ENCODE peak calls at places on chromosome 2, in five cellular contexts. O is NCI-H774; P is activated naive CD4-positive, alpha-beta T cell; Y is astrocyte of the spinal cord; N is stimulated activated CD4-positive, alpha-beta T cell treated with anti-CD3 and anti-CD28 coated beads, Interleukin-1b, Interleukin-23, amount 100 ng/mL, for 24 hours. K is an unnamed sample.

GRCh38 chr2:191343796-191344338 is 98.7 kb downstream of the MYO1B start:
- DNase-seq in N (no peak), P (no peak), Y (no peak), O (no peak), K (no peak)

GRCh38 chr2:73830871-73831401 is 2.2 kb downstream of the STAMBP start:
- DNase-seq in Y (peak; percentile 91), N (no peak), P (no peak), O (no peak), K (no peak)

GRCh38 chr2:211387734-211388133 is 831.3 kb downstream of the CPS1 start:
- DNase-seq in N (no peak), Y (no peak), P (no peak), O (no peak), K (no peak)

GRCh38 chr2:64453710-64454315 is at the start of gene LGALSL:
- DNase-seq in P (no peak), N (peak; percentile 3), Y (peak; percentile 29), O (peak; percentile 81), K (peak; percentile 22)

GRCh38 chr2:216535454-216535995 is 36.9 kb downstream of the RPL37A start:
- DNase-seq in N (no peak), P (no peak), O (no peak), Y (peak; percentile 81), K (no peak)

GRCh38 chr2:8999047-8999446 is 4.4 kb downstream of the MBOAT2 start:
- DNase-seq in N (no peak), Y (no peak), O (no peak), P (no peak), K (peak; percentile 16)

GRCh38 chr2:238964544-238965113 is 116.7 kb downstream of the TWIST2 start:
- DNase-seq in O (no peak), Y (no peak), P (no peak), N (no peak), K (no peak)

GRCh38 chr2:237427807-237428506 is 14.0 kb upstream of the COL6A3 start:
- DNase-seq in Y (no peak), P (peak; percentile 36), N (peak; percentile 56), O (no peak), K (no peak)

GRCh38 chr2:240825476-240825875 is 5.5 kb upstream of the KIF1A start:
- DNase-seq in P (no peak), Y (no peak), N (no peak), O (no peak), K (no peak)

GRCh38 chr2:195560209-195560907 is 96.7 kb upstream of the SLC39A10 start:
- DNase-seq in O (no peak), Y (no peak), N (no peak), P (no peak), K (no peak)

GRCh38 chr2:220129427-220129826 is 502.0 kb downstream of the SLC4A3 start:
- DNase-seq in N (no peak), P (no peak), O (no peak), Y (no peak), K (no peak)

GRCh38 chr2:32168513-32168912 is 2.8 kb downstream of the SLC30A6 start:
- DNase-seq in O (no peak), P (no peak), N (no peak), Y (no peak), K (no peak)

GRCh38 chr2:179031731-179032408 is 18.1 kb downstream of the CCDC141 start:
- DNase-seq in N (no peak), O (no peak), P (no peak), Y (peak; percentile 48), K (no peak)

GRCh38 chr2:217918220-217919024 is 84.4 kb downstream of the TNS1 start:
- DNase-seq in P (no peak), Y (peak; percentile 39), O (no peak), N (no peak), K (no peak)

GRCh38 chr2:176814274-176814673 is 398.3 kb upstream of the HNRNPA3 start:
- DNase-seq in Y (no peak), N (no peak), P (no peak), O (no peak), K (no peak)

GRCh38 chr2:172985139-172985874 is 90.3 kb upstream of the MAP3K20 start:
- DNase-seq in P (no peak), O (no peak), N (no peak), Y (peak; percentile 25), K (no peak)

GRCh38 chr2:8409461-8410260 is 272.2 kb upstream of the ID2 start:
- DNase-seq in P (no peak), N (no peak), O (no peak), Y (no peak), K (no peak)

GRCh38 chr2:96907405-96908041 is 37.6 kb upstream of the SEMA4C start:
- DNase-seq in Y (peak; percentile 55), P (no peak), O (no peak), N (no peak), K (no peak)

GRCh38 chr2:149782566-149782965 is 195.0 kb upstream of the MMADHC start:
- DNase-seq in Y (no peak), N (no peak), O (no peak), P (no peak), K (no peak)

GRCh38 chr2:98608962-98609604 is 694 bp downstream of the UNC50 start:
- DNase-seq in N (no peak), Y (peak; percentile 38), O (no peak), P (no peak), K (no peak)

GRCh38 chr2:241817126-241817820 is 8.3 kb downstream of the NEU4 start:
- DNase-seq in O (no peak), Y (no peak), N (no peak), P (no peak), K (no peak)

GRCh38 chr2:239991689-239992314 is 33.3 kb downstream of the NDUFA10 start:
- DNase-seq in Y (peak; percentile 73), P (no peak), N (no peak), O (peak; percentile 5), K (no peak)